ENCODE peak calls at places on chromosomes 16 and 17, in four cellular contexts. S is esophagus muscularis mucosa, M is breast epithelium, Z is MM.1S. J is an unnamed sample.

GRCh38 chr16:89073346-89074221 is 20.1 kb upstream of the ACSF3 start:
- DNase-seq in S (no peak), M (no peak), Z (no peak), J (no peak)

GRCh38 chr17:2337152-2337810 is at the start of gene SGSM2:
- DNase-seq in S (no peak), M (no peak), Z (peak), J (peak)

GRCh38 chr16:77589071-77589755 is 133.1 kb upstream of the NUDT7 start:
- DNase-seq in S (no peak), M (no peak), Z (no peak), J (no peak)

GRCh38 chr17:80117491-80118401 is 16.4 kb downstream of the GAA start:
- DNase-seq in S (no peak), M (no peak), Z (no peak), J (no peak)

GRCh38 chr17:49315974-49316570 is 46.0 kb downstream of the ZNF652 start:
- DNase-seq in S (no peak), M (no peak), Z (no peak), J (peak)

GRCh38 chr16:10895053-10895946 is 18.3 kb downstream of the CIITA start:
- DNase-seq in S (no peak), M (no peak), Z (no peak), J (peak)

GRCh38 chr17:17231621-17232302 is 5.2 kb downstream of the FLCN start:
- DNase-seq in S (no peak), M (no peak), Z (no peak), J (no peak)

GRCh38 chr17:64202683-64203430 is 60.2 kb downstream of the TEX2 start:
- DNase-seq in S (peak), M (no peak), Z (no peak), J (no peak)

GRCh38 chr16:89246383-89246902 is 28.9 kb downstream of the ZNF778 start:
- DNase-seq in S (no peak), M (no peak), Z (no peak), J (no peak)

GRCh38 chr16:66277311-66278070 is 89.0 kb upstream of the CDH5 start:
- DNase-seq in S (peak), M (no peak), Z (no peak), J (no peak)

GRCh38 chr17:81354944-81355327 is 40.3 kb upstream of the BAHCC1 start:
- DNase-seq in S (no peak), M (no peak), Z (no peak), J (no peak)

GRCh38 chr17:45740553-45741330 is 43.4 kb upstream of the CRHR1 start:
- DNase-seq in S (no peak), M (no peak), Z (peak), J (peak)

GRCh38 chr17:39632153-39632941 is 4.6 kb upstream of the STARD3 start:
- DNase-seq in S (no peak), M (peak), Z (no peak), J (no peak)

GRCh38 chr16:88303890-88304819 is 78.6 kb upstream of the ZNF469 start:
- DNase-seq in S (no peak), M (peak), Z (no peak), J (no peak)

GRCh38 chr16:87702325-87702811 is 63.4 kb downstream of the KLHDC4 start:
- DNase-seq in S (no peak), M (no peak), Z (no peak), J (peak)

GRCh38 chr16:67562918-67563707 is 787 bp downstream of the CTCF start:
- DNase-seq in S (no peak), M (peak), Z (peak), J (peak)

GRCh38 chr16:58020628-58021521 is 4.7 kb upstream of the MMP15 start:
- DNase-seq in S (no peak), M (no peak), Z (peak), J (peak)

GRCh38 chr16:397736-398332 is 835 bp downstream of the NME4 start:
- DNase-seq in S (no peak), M (peak), Z (peak), J (no peak)

GRCh38 chr17:17757391-17757791 is 76.1 kb downstream of the RAI1 start:
- DNase-seq in S (no peak), M (no peak), Z (no peak), J (peak)

GRCh38 chr17:8224891-8225812 is 14.8 kb upstream of the AURKB start:
- DNase-seq in S (no peak), M (no peak), Z (no peak), J (peak)

GRCh38 chr17:66677201-66677981 is 157.5 kb upstream of the CACNG5 start:
- DNase-seq in S (no peak), M (no peak), Z (no peak), J (no peak)

GRCh38 chr17:45092932-45093430 is 31.9 kb downstream of the NMT1 start:
- DNase-seq in S (peak), M (peak), Z (no peak), J (no peak)

GRCh38 chr17:8062435-8062806 is 23.6 kb downstream of the ALOX15B start:
- DNase-seq in S (no peak), M (no peak), Z (no peak), J (no peak)

GRCh38 chr17:78180083-78180482 is 6.8 kb downstream of the TK1 start:
- DNase-seq in S (no peak), M (no peak), Z (peak), J (no peak)

GRCh38 chr16:49701867-49702494 is 153.9 kb downstream of the ZNF423 start:
- DNase-seq in S (no peak), M (peak), Z (no peak), J (no peak)

GRCh38 chr16:26317885-26318284 is 626.1 kb downstream of the HS3ST4 start:
- DNase-seq in S (no peak), M (no peak), Z (no peak), J (no peak)

GRCh38 chr17:49624896-49625295 is 49.2 kb downstream of the NXPH3 start:
- DNase-seq in S (no peak), M (no peak), Z (no peak), J (no peak)

GRCh38 chr17:56176101-56176500 is 22.8 kb downstream of the ANKFN1 start:
- DNase-seq in S (no peak), M (no peak), Z (no peak), J (no peak)

GRCh38 chr17:1894753-1895339 is 65.0 kb downstream of the RPA1 start:
- DNase-seq in S (no peak), M (no peak), Z (no peak), J (no peak)

GRCh38 chr17:81578561-81579225 is 26.5 kb upstream of the FAAP100 start:
- DNase-seq in S (no peak), M (no peak), Z (no peak), J (no peak)

GRCh38 chr17:82846061-82846691 is 6.4 kb upstream of the ZNF750 start:
- DNase-seq in S (no peak), M (no peak), Z (no peak), J (no peak)

GRCh38 chr17:41773190-41773588 is 13.3 kb downstream of the JUP start:
- DNase-seq in S (no peak), M (peak), Z (no peak), J (peak)

GRCh38 chr17:79706931-79707382 is 23.8 kb upstream of the ENPP7 start:
- DNase-seq in S (no peak), M (no peak), Z (no peak), J (no peak)

GRCh38 chr16:70808371-70808770 is 7.4 kb upstream of the VAC14 start:
- DNase-seq in S (no peak), M (no peak), Z (no peak), J (no peak)

GRCh38 chr17:76145231-76146052 is 4.4 kb upstream of the FOXJ1 start:
- DNase-seq in S (no peak), M (no peak), Z (peak), J (peak)

GRCh38 chr17:43856141-43856540 is 9.2 kb downstream of the CD300LG start:
- DNase-seq in S (no peak), M (no peak), Z (no peak), J (no peak)

GRCh38 chr17:35932576-35932975 is 2.0 kb upstream of the RDM1 start:
- DNase-seq in S (no peak), M (no peak), Z (no peak), J (no peak)

GRCh38 chr17:69223809-69224208 is 4.8 kb downstream of the ABCA10 start:
- DNase-seq in S (no peak), M (no peak), Z (no peak), J (peak)

GRCh38 chr16:53482123-53482522 is 20.9 kb downstream of the AKTIP start:
- DNase-seq in S (peak), M (no peak), Z (no peak), J (no peak)

GRCh38 chr17:21278304-21279197 is 6.0 kb upstream of the MAP2K3 start:
- DNase-seq in S (no peak), M (peak), Z (peak), J (peak)
- H3K4me3 ChIP-seq in S (no peak), M (no peak), Z (no peak), J (no peak)

DNA sequence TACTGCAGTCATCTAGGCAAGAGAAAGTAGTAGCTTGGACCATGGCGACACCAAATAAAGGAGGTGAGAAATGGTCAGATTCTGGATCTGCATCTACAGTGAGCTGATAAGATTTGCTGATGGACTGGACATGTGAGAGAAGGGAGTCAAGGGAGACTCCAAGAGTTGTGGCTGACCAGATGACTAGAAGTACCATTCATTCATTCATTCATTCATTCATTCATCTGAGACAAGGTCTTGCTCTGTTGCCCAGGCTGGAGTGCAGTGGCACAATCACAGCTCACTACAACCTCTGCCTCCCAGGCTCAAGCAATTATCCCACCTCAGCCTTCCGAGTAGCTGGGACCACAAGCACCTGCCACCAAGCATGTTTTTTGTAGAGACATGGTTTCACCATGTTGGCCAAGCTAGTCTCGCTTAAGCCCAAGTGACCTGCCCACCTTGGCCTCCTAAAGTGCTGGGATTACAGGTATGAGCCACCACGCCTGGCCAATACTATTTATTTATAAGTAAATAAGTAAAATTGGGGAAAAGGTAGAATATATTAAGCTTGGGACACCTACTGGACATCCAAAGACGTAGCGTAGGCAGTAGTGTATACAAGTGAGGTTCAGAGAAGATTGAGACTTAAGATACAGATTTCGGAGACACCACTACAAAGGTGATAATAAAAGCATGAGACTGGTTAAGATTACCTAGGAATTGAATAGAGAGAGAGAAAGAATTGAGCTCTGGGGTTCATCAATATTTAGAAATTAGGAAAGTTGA is 15.7 kb upstream of the RNF43 start:
- DNase-seq in S (no peak), M (no peak), Z (no peak), J (no peak)
- TF ChIP-seq CTCF in S (no peak), M (no peak), Z (peak), J (no peak)

DNA sequence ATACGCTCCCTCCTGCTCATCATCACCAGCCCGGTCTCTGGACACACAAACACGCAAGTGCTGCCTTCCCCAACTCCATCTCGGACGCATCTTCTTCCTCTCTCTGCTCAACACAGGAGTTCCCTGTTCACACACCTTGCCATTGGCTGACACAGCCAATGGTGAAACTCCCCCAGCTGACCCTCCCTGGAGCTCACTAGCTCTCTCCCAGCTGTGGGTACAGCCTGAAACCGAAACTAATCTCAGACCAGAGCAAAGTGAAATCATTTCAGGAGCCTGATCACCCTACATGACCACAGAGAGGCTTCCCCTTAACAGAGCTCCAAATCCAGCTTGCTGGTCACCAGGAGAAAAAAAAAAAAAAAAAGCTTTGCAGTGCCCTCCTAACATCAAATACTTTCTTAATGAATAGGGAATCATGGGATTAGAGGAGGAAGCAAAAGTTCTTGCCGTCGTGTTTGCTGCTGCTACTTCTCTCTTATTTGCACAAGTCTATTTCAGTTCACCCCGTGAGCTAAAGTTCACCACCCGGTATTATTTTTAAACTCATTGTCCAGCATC is 8.3 kb downstream of the CUEDC1 start:
- DNase-seq in S (no peak), M (no peak), Z (peak), J (peak)
- H3K4me3 ChIP-seq in S (peak), M (peak), Z (peak), J (peak)

DNA sequence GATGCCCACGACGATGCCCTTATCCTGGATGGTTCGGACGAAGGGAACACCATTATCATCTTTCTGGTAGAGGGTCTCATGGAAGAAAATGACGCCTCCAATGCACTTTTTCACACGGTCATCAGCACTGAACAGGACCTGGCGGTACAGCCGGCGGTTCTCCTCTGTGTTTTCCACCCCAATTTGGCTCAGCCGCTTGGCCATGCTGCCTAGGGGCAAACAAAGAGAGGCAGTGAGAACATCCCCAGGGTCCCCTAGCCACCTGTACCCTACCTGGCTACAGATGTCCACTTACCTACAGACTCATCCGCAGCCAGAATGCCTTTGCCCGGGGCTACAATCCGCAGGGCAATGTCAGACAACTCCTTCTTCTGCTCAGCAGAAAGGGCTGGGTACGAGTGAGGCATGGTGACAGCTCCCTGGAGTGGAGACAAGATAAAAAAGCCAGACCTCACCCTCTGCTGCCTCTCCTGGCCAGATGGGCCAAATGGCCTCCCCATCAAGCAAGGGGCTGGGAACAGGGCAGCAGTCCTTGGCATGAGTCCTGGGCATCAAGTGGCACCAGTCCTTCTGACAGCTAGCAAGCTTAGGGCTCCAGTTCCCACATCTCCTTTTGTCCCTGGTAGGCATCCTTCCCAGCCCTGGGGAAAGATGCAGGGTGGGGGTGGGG is 1.4 kb downstream of the ALDOC start:
- DNase-seq in S (no peak), M (no peak), Z (no peak), J (no peak)
- TF ChIP-seq CTCF in S (no peak), M (no peak), Z (no peak), J (peak)

GRCh38 chr16:85555549-85556455 is 57.3 kb upstream of the GSE1 start:
- DNase-seq in S (no peak), M (no peak), Z (peak), J (peak)

GRCh38 chr16:85560932-85561247 is 52.2 kb upstream of the GSE1 start:
- DNase-seq in S (no peak), M (no peak), Z (no peak), J (no peak)

GRCh38 chr16:85556456-85557082 is 56.6 kb upstream of the GSE1 start:
- DNase-seq in S (no peak), M (peak), Z (peak), J (peak)

GRCh38 chr16:85557083-85557975 is 55.8 kb upstream of the GSE1 start:
- DNase-seq in S (no peak), M (no peak), Z (peak), J (peak)

GRCh38 chr16:85557976-85558589 is 55.0 kb upstream of the GSE1 start:
- DNase-seq in S (no peak), M (peak), Z (peak), J (peak)
- H3K4me3 ChIP-seq in S (peak), M (peak), Z (peak), J (peak)

GRCh38 chr17:4998027-4998665 is 396 bp downstream of the KIF1C start:
- DNase-seq in S (no peak), M (peak), Z (no peak), J (no peak)

GRCh38 chr17:4998666-4999428 is 1.1 kb downstream of the KIF1C start:
- DNase-seq in S (no peak), M (peak), Z (no peak), J (peak)

GRCh38 chr17:5000237-5000639 is 2.5 kb downstream of the KIF1C start:
- DNase-seq in S (no peak), M (peak), Z (no peak), J (no peak)

GRCh38 chr17:4999429-5000093 is 1.8 kb downstream of the KIF1C start:
- DNase-seq in S (no peak), M (no peak), Z (no peak), J (no peak)

GRCh38 chr17:4997302-4998026 is at the start of the genes INCA1 and KIF1C:
- DNase-seq in S (peak), M (peak), Z (peak), J (peak)
- TF ChIP-seq CTCF in S (no peak), M (peak), Z (no peak), J (no peak)

GRCh38 chr17:65514082-65514481 is 47.4 kb downstream of the AXIN2 start:
- DNase-seq in S (no peak), M (peak), Z (no peak), J (no peak)

GRCh38 chr17:65515512-65515911 is 45.9 kb downstream of the AXIN2 start:
- DNase-seq in S (no peak), M (no peak), Z (no peak), J (no peak)

GRCh38 chr17:65518256-65518655 is 43.2 kb downstream of the AXIN2 start:
- DNase-seq in S (no peak), M (no peak), Z (no peak), J (no peak)

GRCh38 chr17:65514541-65514940 is 46.9 kb downstream of the AXIN2 start:
- DNase-seq in S (no peak), M (peak), Z (no peak), J (no peak)

GRCh38 chr17:65515959-65516948 is 45.2 kb downstream of the AXIN2 start:
- DNase-seq in S (no peak), M (peak), Z (no peak), J (no peak)
- H3K4me3 ChIP-seq in S (no peak), M (no peak), Z (no peak), J (no peak)

GRCh38 chr17:7002288-7003047 is 6.6 kb downstream of the ALOX12 start:
- DNase-seq in S (no peak), M (no peak), Z (no peak), J (no peak)

GRCh38 chr17:7003745-7004144 is 7.9 kb downstream of the ALOX12 start:
- DNase-seq in S (no peak), M (no peak), Z (no peak), J (no peak)

GRCh38 chr17:6998855-6999508 is 3.1 kb downstream of the ALOX12 start:
- DNase-seq in S (no peak), M (no peak), Z (no peak), J (no peak)

GRCh38 chr17:7004398-7005253 is 7.8 kb upstream of the RNASEK start:
- DNase-seq in S (no peak), M (no peak), Z (peak), J (peak)

DNA sequence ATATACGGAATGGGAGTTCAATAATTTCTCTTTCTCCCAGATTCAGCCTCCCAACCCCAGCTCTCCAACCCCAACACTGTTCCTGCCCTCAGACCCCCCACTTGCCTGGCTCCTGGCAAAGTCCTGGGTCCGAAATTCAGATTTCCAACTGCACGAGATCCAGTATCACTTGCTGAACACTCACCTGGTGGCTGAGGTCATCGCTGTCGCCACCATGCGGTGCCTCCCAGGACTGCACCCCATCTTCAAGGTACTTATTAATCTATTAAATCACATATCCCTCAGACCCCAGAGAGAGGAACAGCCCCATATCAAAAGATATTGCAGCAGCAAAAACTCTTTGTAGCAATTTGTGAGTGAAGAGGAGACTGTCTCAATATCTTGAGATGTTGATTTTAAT is 5.7 kb downstream of the ALOX12 start:
- DNase-seq in S (no peak), M (no peak), Z (peak), J (peak)
- TF ChIP-seq CTCF in S (peak), M (peak), Z (peak), J (peak)

J was measured in GM12865.